ENCODE peak calls at places on chromosome 10, in four cellular contexts. Z is HepG2, J is GM12878, Q is K562. A is an unnamed sample.
A peak's percentile ranks its signal among the peaks of the same experiment; 100 is the strongest.

GRCh38 chr10:98555011-98555619 is 108.4 kb upstream of the HPS1 start:
- DNase-seq in Z (no peak), J (no peak), Q (no peak), A (peak; percentile 30)

GRCh38 chr10:86389441-86390193 is 23.0 kb upstream of the GRID1 start:
- DNase-seq in Z (no peak), J (no peak), Q (peak; percentile 55), A (no peak)

GRCh38 chr10:94103902-94104301 is 110.2 kb downstream of the PLCE1 start:
- DNase-seq in Z (no peak), J (no peak), Q (no peak), A (no peak)

GRCh38 chr10:22805304-22805703 is 90.9 kb upstream of the PIP4K2A start:
- DNase-seq in Z (peak; percentile 19), J (no peak), Q (no peak), A (no peak)

GRCh38 chr10:105691811-105692210 is 1050.7 kb downstream of the SORCS3 start:
- DNase-seq in Z (no peak), J (no peak), Q (no peak), A (no peak)

GRCh38 chr10:17101257-17101909 is 28.2 kb downstream of the CUBN start:
- DNase-seq in Z (no peak), J (no peak), Q (no peak), A (no peak)

GRCh38 chr10:113273151-113273876 is 279.5 kb upstream of the HABP2 start:
- DNase-seq in Z (no peak), J (no peak), Q (no peak), A (no peak)

GRCh38 chr10:30092151-30092790 is 32.9 kb upstream of the JCAD start:
- DNase-seq in Z (no peak), J (no peak), Q (no peak), A (no peak)

GRCh38 chr10:46556515-46557318 is at the start of gene GPRIN2:
- DNase-seq in Z (no peak), J (no peak), Q (no peak), A (no peak)

GRCh38 chr10:46516660-46517416 is 39.6 kb downstream of the GPRIN2 start:
- DNase-seq in Z (no peak), J (no peak), Q (no peak), A (no peak)

GRCh38 chr10:104416851-104417250 is 63.2 kb downstream of the CFAP58 start:
- DNase-seq in Z (no peak), J (no peak), Q (no peak), A (no peak)

GRCh38 chr10:84236807-84237198 is 4.5 kb downstream of the LRIT1 start:
- DNase-seq in Z (no peak), J (no peak), Q (no peak), A (no peak)

GRCh38 chr10:72086466-72087391 is 1.6 kb downstream of the SPOCK2 start:
- DNase-seq in Z (peak; percentile 27), J (no peak), Q (no peak), A (no peak)

GRCh38 chr10:48444266-48444665 is 137.8 kb downstream of the MAPK8 start:
- DNase-seq in Z (peak; percentile 14), J (no peak), Q (no peak), A (peak; percentile 28)

DNA sequence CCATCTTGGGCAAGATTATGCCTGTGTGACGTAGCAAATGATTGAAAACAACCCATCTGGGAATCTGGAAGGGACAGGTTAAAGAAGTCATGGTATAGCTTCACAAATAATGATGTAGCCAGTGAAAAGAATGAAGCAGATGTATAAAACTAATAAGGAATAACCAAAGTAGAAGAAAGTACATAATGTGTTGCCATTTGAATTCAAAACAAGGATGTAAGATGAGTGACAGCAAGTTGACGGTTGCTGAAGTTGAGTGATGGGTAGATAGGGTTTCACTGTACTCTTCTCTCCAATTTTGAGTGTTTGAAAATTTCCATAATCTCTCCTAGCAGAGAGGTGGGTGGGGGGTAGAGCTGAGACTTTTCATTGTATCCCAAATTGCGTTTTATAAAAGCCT is 133.6 kb downstream of the FANK1 start:
- DNase-seq in Z (no peak), J (no peak), Q (no peak), A (no peak)
- TF ChIP-seq FOXK2 in Z (no peak), J (no peak), Q (no peak), A (no peak)

DNA sequence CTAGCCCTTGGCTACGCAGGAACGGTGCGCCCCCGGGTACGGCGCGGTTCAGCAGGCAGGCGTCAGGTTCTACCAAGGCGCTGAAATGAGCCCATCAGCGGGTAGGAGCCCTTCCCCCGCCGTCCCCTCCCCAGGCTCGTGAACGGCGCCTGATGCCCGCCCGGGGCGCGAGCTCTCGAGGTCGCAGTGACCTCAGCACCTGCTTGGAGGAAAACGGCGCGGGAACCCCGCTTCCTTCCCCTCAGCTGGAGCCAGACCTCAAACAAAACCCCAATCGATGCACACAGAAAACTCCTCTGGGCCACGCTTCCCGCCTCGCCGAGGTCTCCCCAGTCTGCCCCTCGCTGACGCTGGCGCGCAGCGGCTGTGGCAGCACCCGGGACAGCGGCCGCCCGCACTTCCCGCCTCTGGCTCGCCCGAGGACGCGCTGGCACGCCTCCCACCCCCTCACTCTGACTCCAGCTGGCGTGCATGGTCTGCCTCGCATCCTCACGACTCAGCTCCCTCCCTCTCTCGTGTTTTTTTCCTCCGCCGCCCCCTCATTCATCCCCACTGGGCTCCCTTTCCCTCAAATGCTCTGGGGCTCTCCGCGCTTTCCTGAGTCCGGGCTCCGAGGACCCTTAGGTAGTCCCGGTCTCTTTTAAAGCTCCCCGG is 524 bp upstream of the GAD2 start:
- DNase-seq in Z (no peak), J (no peak), Q (no peak), A (peak; percentile 63)
- TF ChIP-seq FOXK2 in Z (no peak), J (no peak), Q (no peak), A (no peak)

GRCh38 chr10:132275426-132276178 is 32.1 kb downstream of the STK32C start:
- DNase-seq in Z (no peak), J (no peak), Q (no peak), A (no peak)
- TF ChIP-seq FOXK2 in Z (no peak), J (no peak), Q (no peak), A (no peak)

GRCh38 chr10:59019603-59020002 is 156.8 kb upstream of the PHYHIPL start:
- DNase-seq in Z (no peak), J (no peak), Q (no peak), A (no peak)
- TF ChIP-seq FOXK2 in Z (no peak), J (no peak), Q (no peak), A (no peak)

DNA sequence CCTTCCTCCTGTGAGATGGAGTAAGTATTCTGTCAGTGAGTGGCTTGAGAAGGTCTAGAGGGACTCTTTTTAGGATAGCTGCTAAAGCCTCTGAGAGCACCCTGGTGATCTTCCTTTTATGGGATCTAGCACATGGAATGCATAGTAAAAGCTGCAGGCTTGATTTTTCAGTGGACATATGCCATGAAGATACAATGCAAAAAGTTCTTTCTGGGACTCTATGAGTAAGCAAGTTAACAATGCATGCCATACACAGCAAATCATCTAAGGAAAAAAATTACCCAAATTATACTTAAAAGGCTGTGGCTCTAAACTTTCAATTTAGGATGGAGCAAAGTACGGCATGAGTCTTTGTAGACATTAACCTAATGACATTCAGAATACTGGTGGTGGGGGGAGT is 154.5 kb downstream of the SGMS1 start:
- DNase-seq in Z (no peak), J (no peak), Q (no peak), A (no peak)
- TF ChIP-seq FOXK2 in Z (no peak), J (no peak), Q (no peak), A (no peak)

DNA sequence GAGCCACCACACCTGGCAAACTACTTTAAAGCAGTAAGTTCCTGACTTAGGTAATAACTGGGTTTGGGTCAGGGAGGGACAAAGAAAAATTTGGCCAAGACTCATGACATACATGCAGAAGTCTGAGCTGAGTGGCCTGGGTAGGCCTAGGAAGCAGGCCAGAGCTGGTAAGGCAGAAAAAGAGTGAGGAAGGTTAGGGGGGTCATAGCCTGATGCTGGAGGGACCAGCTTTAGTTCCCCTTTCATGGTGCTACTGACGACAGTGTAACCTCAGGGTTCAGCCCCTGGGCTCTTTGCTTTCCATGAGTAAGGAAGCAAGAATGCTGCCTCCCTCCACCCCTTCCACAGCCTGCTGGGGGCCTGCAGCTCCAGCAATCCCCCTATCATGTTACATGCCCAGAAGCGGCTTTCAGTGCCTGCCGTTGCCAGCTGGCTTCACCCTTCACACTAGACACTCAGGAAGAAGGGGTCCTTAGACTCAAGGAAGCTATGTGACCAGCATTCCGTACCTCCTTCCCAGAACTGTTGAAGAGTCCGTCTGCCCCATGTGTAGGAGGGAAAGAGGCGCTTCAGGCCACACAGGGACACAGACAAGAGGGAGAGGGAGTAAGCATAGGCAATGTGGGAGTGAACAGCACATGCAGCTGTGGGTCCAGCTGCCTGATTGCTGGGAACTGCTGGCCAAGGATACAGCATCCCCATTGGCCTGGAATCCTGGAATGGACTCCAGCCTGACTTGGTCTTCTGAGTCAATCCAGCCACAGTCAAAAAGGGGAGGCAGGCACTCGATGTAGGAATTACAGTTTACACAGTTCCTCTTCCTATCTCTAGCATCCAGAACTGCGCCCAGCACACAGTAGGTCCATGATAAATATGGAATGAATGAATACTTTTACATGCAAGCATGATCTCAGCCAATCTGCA is 4.1 kb upstream of the PLAU start:
- DNase-seq in Z (peak; percentile 64), J (no peak), Q (no peak), A (peak; percentile 41)
- TF ChIP-seq FOXK2 in Z (no peak), J (no peak), Q (no peak), A (no peak)

GRCh38 chr10:3530346-3531096 is 254.5 kb downstream of the KLF6 start:
- DNase-seq in Z (no peak), J (no peak), Q (no peak), A (no peak)
- TF ChIP-seq FOXK2 in Z (no peak), J (no peak), Q (no peak), A (no peak)